ENCODE peak calls at places on chromosome 13, in five cellular contexts. One of them, this sample, is unnamed.

GRCh38 chr13:106381083-106381482 is 154.4 kb downstream of the EFNB2 start:
- DNase-seq in HL-60: no peak
- DNase-seq in EH: peak; percentile 23
- DNase-seq in GM04504: no peak
- DNase-seq in EL: no peak
- DNase-seq in this sample: no peak

GRCh38 chr13:76383671-76384461 is 502.3 kb downstream of the KCTD12 start:
- DNase-seq in GM04504: peak; percentile 72
- DNase-seq in HL-60: no peak
- DNase-seq in EH: peak; percentile 80
- DNase-seq in EL: peak; percentile 73
- DNase-seq in this sample: peak; percentile 17

GRCh38 chr13:31045621-31046081 is 113.2 kb downstream of the TEX26 start:
- DNase-seq in GM04504: peak; percentile 73
- DNase-seq in EL: peak; percentile 96
- DNase-seq in HL-60: peak; percentile 75
- DNase-seq in EH: peak; percentile 96
- DNase-seq in this sample: peak; percentile 50

GRCh38 chr13:46622918-46623256 is 69.9 kb downstream of the LRCH1 start:
- DNase-seq in EH: peak; percentile 88
- DNase-seq in GM04504: peak; percentile 83
- DNase-seq in EL: peak; percentile 80
- DNase-seq in HL-60: no peak
- DNase-seq in this sample: no peak

GRCh38 chr13:30796132-30796832 is 60.9 kb downstream of the ALOX5AP start:
- DNase-seq in HL-60: no peak
- DNase-seq in EL: peak; percentile 88
- DNase-seq in EH: peak; percentile 85
- DNase-seq in GM04504: no peak
- DNase-seq in this sample: peak; percentile 46

GRCh38 chr13:59663707-59664106 is 500.0 kb downstream of the DIAPH3 start:
- DNase-seq in GM04504: no peak
- DNase-seq in EL: no peak
- DNase-seq in HL-60: no peak
- DNase-seq in EH: no peak
- DNase-seq in this sample: no peak

GRCh38 chr13:67971291-67971690 is 741.2 kb upstream of the PCDH9 start:
- DNase-seq in HL-60: no peak
- DNase-seq in EH: no peak
- DNase-seq in GM04504: no peak
- DNase-seq in EL: no peak
- DNase-seq in this sample: no peak

GRCh38 chr13:37526710-37527446 is 71.7 kb downstream of the POSTN start:
- DNase-seq in HL-60: no peak
- DNase-seq in EL: no peak
- DNase-seq in EH: peak; percentile 60
- DNase-seq in GM04504: peak; percentile 83
- DNase-seq in this sample: no peak

GRCh38 chr13:79621902-79622301 is 140.9 kb downstream of the NDFIP2 start:
- DNase-seq in GM04504: no peak
- DNase-seq in EH: no peak
- DNase-seq in HL-60: no peak
- DNase-seq in EL: no peak
- DNase-seq in this sample: no peak

GRCh38 chr13:95624020-95624419 is 20.5 kb downstream of the DZIP1 start:
- DNase-seq in GM04504: no peak
- DNase-seq in EL: peak; percentile 50
- DNase-seq in EH: peak; percentile 70
- DNase-seq in HL-60: no peak
- DNase-seq in this sample: peak; percentile 10

GRCh38 chr13:97768134-97768533 is 185.3 kb upstream of the IPO5 start:
- DNase-seq in GM04504: no peak
- DNase-seq in EL: no peak
- DNase-seq in HL-60: no peak
- DNase-seq in EH: no peak
- DNase-seq in this sample: no peak

GRCh38 chr13:80979035-80979641 is 638.2 kb upstream of the SPRY2 start:
- DNase-seq in GM04504: peak; percentile 17
- DNase-seq in EH: peak; percentile 48
- DNase-seq in HL-60: peak; percentile 38
- DNase-seq in EL: peak; percentile 39
- DNase-seq in this sample: peak; percentile 47

GRCh38 chr13:113150545-113151365 is 7.7 kb upstream of the PROZ start:
- DNase-seq in EL: no peak
- DNase-seq in EH: no peak
- DNase-seq in HL-60: no peak
- DNase-seq in GM04504: no peak
- DNase-seq in this sample: no peak

GRCh38 chr13:110493613-110494012 is 67.9 kb downstream of the RAB20 start:
- DNase-seq in HL-60: no peak
- DNase-seq in EH: no peak
- DNase-seq in EL: no peak
- DNase-seq in GM04504: no peak
- DNase-seq in this sample: no peak

GRCh38 chr13:53204598-53204997 is 176.0 kb downstream of the OLFM4 start:
- DNase-seq in GM04504: no peak
- DNase-seq in EH: no peak
- DNase-seq in EL: no peak
- DNase-seq in HL-60: no peak
- DNase-seq in this sample: no peak

GRCh38 chr13:49749852-49750251 is 42.6 kb downstream of the KPNA3 start:
- DNase-seq in HL-60: no peak
- DNase-seq in EL: no peak
- DNase-seq in GM04504: no peak
- DNase-seq in EH: peak; percentile 15
- DNase-seq in this sample: no peak

GRCh38 chr13:105918842-105919741 is 616.4 kb downstream of the EFNB2 start:
- DNase-seq in EL: peak; percentile 86
- DNase-seq in HL-60: no peak
- DNase-seq in EH: peak; percentile 83
- DNase-seq in GM04504: no peak
- DNase-seq in this sample: peak; percentile 8